ENCODE peak calls at places on chromosomes 16 and 17, in six cellular contexts. One of them, this sample, is unnamed.

GRCh38 chr16:81521141-81521626 is 76.6 kb downstream of the CMIP start:
- DNase-seq in cardiac muscle cell: no peak
- DNase-seq in lower leg skin: no peak
- DNase-seq in OCI-LY7: peak; percentile 84
- DNase-seq in NCI-H510A: no peak
- DNase-seq in AG20443: no peak
- DNase-seq in this sample: no peak

GRCh38 chr17:48162946-48163506 is 55.5 kb downstream of the SNX11 start:
- DNase-seq in cardiac muscle cell: no peak
- DNase-seq in NCI-H510A: no peak
- DNase-seq in lower leg skin: no peak
- DNase-seq in OCI-LY7: no peak
- DNase-seq in AG20443: no peak
- DNase-seq in this sample: no peak

GRCh38 chr17:29588561-29589411 is 662 bp downstream of the GIT1 start:
- DNase-seq in OCI-LY7: peak; percentile 61
- DNase-seq in lower leg skin: no peak
- DNase-seq in NCI-H510A: no peak
- DNase-seq in AG20443: peak; percentile 52
- DNase-seq in cardiac muscle cell: peak; percentile 68
- DNase-seq in this sample: no peak

GRCh38 chr17:1933875-1934715 is 91.0 kb downstream of the RTN4RL1 start:
- DNase-seq in AG20443: no peak
- DNase-seq in NCI-H510A: no peak
- DNase-seq in cardiac muscle cell: no peak
- DNase-seq in OCI-LY7: no peak
- DNase-seq in lower leg skin: no peak
- DNase-seq in this sample: no peak

GRCh38 chr16:71781741-71782140 is 26.9 kb downstream of the AP1G1 start:
- DNase-seq in OCI-LY7: no peak
- DNase-seq in NCI-H510A: no peak
- DNase-seq in lower leg skin: no peak
- DNase-seq in cardiac muscle cell: no peak
- DNase-seq in AG20443: peak; percentile 17
- DNase-seq in this sample: no peak

GRCh38 chr17:61538480-61538879 is 52.5 kb downstream of the NACA2 start:
- DNase-seq in AG20443: no peak
- DNase-seq in OCI-LY7: no peak
- DNase-seq in cardiac muscle cell: no peak
- DNase-seq in lower leg skin: no peak
- DNase-seq in NCI-H510A: no peak
- DNase-seq in this sample: no peak

GRCh38 chr17:79201536-79202227 is 127.1 kb downstream of the ENGASE start:
- DNase-seq in lower leg skin: no peak
- DNase-seq in cardiac muscle cell: no peak
- DNase-seq in NCI-H510A: no peak
- DNase-seq in OCI-LY7: no peak
- DNase-seq in AG20443: peak; percentile 69
- DNase-seq in this sample: no peak

GRCh38 chr17:4643676-4644075 is 2.2 kb upstream of the ALOX15 start:
- DNase-seq in lower leg skin: no peak
- DNase-seq in OCI-LY7: no peak
- DNase-seq in cardiac muscle cell: no peak
- DNase-seq in AG20443: no peak
- DNase-seq in NCI-H510A: no peak
- DNase-seq in this sample: peak; percentile 5

GRCh38 chr16:69522732-69523404 is 42.9 kb upstream of the NFAT5 start:
- DNase-seq in AG20443: no peak
- DNase-seq in OCI-LY7: peak; percentile 46
- DNase-seq in lower leg skin: peak; percentile 21
- DNase-seq in cardiac muscle cell: no peak
- DNase-seq in NCI-H510A: no peak
- DNase-seq in this sample: no peak

GRCh38 chr16:24988137-24988535 is 27.0 kb downstream of the ARHGAP17 start:
- DNase-seq in cardiac muscle cell: no peak
- DNase-seq in NCI-H510A: no peak
- DNase-seq in OCI-LY7: no peak
- DNase-seq in lower leg skin: no peak
- DNase-seq in AG20443: no peak
- DNase-seq in this sample: no peak

GRCh38 chr16:3459401-3460090 is 16.1 kb downstream of the NAA60 start:
- DNase-seq in cardiac muscle cell: peak; percentile 41
- DNase-seq in AG20443: no peak
- DNase-seq in NCI-H510A: no peak
- DNase-seq in lower leg skin: no peak
- DNase-seq in OCI-LY7: no peak
- DNase-seq in this sample: no peak

GRCh38 chr16:57999366-57999970 is 1.0 kb downstream of the ZNF319 start:
- DNase-seq in NCI-H510A: no peak
- DNase-seq in AG20443: peak; percentile 32
- DNase-seq in lower leg skin: no peak
- DNase-seq in OCI-LY7: peak; percentile 62
- DNase-seq in cardiac muscle cell: no peak
- DNase-seq in this sample: no peak

GRCh38 chr16:24499193-24499814 is 40.1 kb upstream of the RBBP6 start:
- DNase-seq in cardiac muscle cell: peak; percentile 65
- DNase-seq in AG20443: peak; percentile 67
- DNase-seq in NCI-H510A: no peak
- DNase-seq in OCI-LY7: peak; percentile 31
- DNase-seq in lower leg skin: no peak
- DNase-seq in this sample: peak; percentile 8

GRCh38 chr17:57553991-57554825 is 190.9 kb downstream of the CCDC182 start:
- DNase-seq in lower leg skin: no peak
- DNase-seq in NCI-H510A: peak; percentile 42
- DNase-seq in cardiac muscle cell: peak; percentile 48
- DNase-seq in OCI-LY7: peak; percentile 34
- DNase-seq in AG20443: no peak
- DNase-seq in this sample: peak; percentile 25

GRCh38 chr17:13114601-13115024 is 96.8 kb upstream of the ELAC2 start:
- DNase-seq in AG20443: peak; percentile 91
- DNase-seq in OCI-LY7: peak; percentile 2
- DNase-seq in NCI-H510A: no peak
- DNase-seq in cardiac muscle cell: peak; percentile 76
- DNase-seq in lower leg skin: no peak
- DNase-seq in this sample: peak; percentile 33

GRCh38 chr17:19345067-19345460 is 17.5 kb downstream of the B9D1 start:
- DNase-seq in OCI-LY7: no peak
- DNase-seq in NCI-H510A: no peak
- DNase-seq in cardiac muscle cell: no peak
- DNase-seq in lower leg skin: no peak
- DNase-seq in AG20443: no peak
- DNase-seq in this sample: no peak

GRCh38 chr16:70523621-70524405 is at the start of gene SF3B3:
- DNase-seq in cardiac muscle cell: peak; percentile 74
- DNase-seq in lower leg skin: peak; percentile 92
- DNase-seq in AG20443: peak; percentile 72
- DNase-seq in NCI-H510A: peak; percentile 38
- DNase-seq in OCI-LY7: peak; percentile 88
- DNase-seq in this sample: peak; percentile 56

GRCh38 chr16:23706439-23706838 is 6.6 kb downstream of the ERN2 start:
- DNase-seq in NCI-H510A: no peak
- DNase-seq in cardiac muscle cell: no peak
- DNase-seq in lower leg skin: no peak
- DNase-seq in OCI-LY7: no peak
- DNase-seq in AG20443: no peak
- DNase-seq in this sample: no peak

GRCh38 chr17:66135896-66136295 is 56.0 kb downstream of the CEP112 start:
- DNase-seq in cardiac muscle cell: no peak
- DNase-seq in AG20443: peak; percentile 50
- DNase-seq in OCI-LY7: no peak
- DNase-seq in lower leg skin: no peak
- DNase-seq in NCI-H510A: no peak
- DNase-seq in this sample: no peak

GRCh38 chr17:3687949-3688614 is 7.9 kb downstream of the P2RX5 start:
- DNase-seq in OCI-LY7: peak; percentile 71
- DNase-seq in AG20443: peak; percentile 43
- DNase-seq in lower leg skin: no peak
- DNase-seq in cardiac muscle cell: peak; percentile 13
- DNase-seq in NCI-H510A: no peak
- DNase-seq in this sample: no peak

GRCh38 chr17:63250830-63251229 is 195.3 kb downstream of the CYB561 start:
- DNase-seq in OCI-LY7: no peak
- DNase-seq in AG20443: peak; percentile 41
- DNase-seq in lower leg skin: no peak
- DNase-seq in cardiac muscle cell: no peak
- DNase-seq in NCI-H510A: no peak
- DNase-seq in this sample: no peak

GRCh38 chr16:87376660-87377059 is 6.9 kb downstream of the FBXO31 start:
- DNase-seq in lower leg skin: no peak
- DNase-seq in cardiac muscle cell: no peak
- DNase-seq in NCI-H510A: no peak
- DNase-seq in AG20443: no peak
- DNase-seq in OCI-LY7: no peak
- DNase-seq in this sample: no peak

GRCh38 chr17:78357687-78358537 is 2.0 kb downstream of the SOCS3 start:
- DNase-seq in NCI-H510A: no peak
- DNase-seq in lower leg skin: no peak
- DNase-seq in cardiac muscle cell: no peak
- DNase-seq in OCI-LY7: no peak
- DNase-seq in AG20443: no peak
- DNase-seq in this sample: no peak

GRCh38 chr17:57455063-57455914 is 199.0 kb downstream of the MSI2 start:
- DNase-seq in AG20443: no peak
- DNase-seq in cardiac muscle cell: no peak
- DNase-seq in OCI-LY7: peak; percentile 51
- DNase-seq in lower leg skin: no peak
- DNase-seq in NCI-H510A: no peak
- DNase-seq in this sample: no peak

GRCh38 chr17:61579961-61580360 is 11.1 kb downstream of the NACA2 start:
- DNase-seq in AG20443: peak; percentile 22
- DNase-seq in OCI-LY7: no peak
- DNase-seq in lower leg skin: no peak
- DNase-seq in NCI-H510A: no peak
- DNase-seq in cardiac muscle cell: no peak
- DNase-seq in this sample: no peak

GRCh38 chr16:51146256-51146924 is 4.7 kb downstream of the SALL1 start:
- DNase-seq in NCI-H510A: no peak
- DNase-seq in lower leg skin: no peak
- DNase-seq in AG20443: peak; percentile 53
- DNase-seq in cardiac muscle cell: peak; percentile 38
- DNase-seq in OCI-LY7: peak; percentile 11
- DNase-seq in this sample: no peak

This sample was measured in NCI-H2029.